ENCODE peak calls at places on chromosomes 4 and X, in four cellular contexts. Q, X, D and Y are unnamed samples.

GRCh38 chr4:81358173-81358572 is 113.5 kb downstream of the RASGEF1B start:
- DNase-seq in Q (no peak), X (no peak), D (no peak), Y (no peak)

GRCh38 chr4:183068502-183068901 is 30.6 kb upstream of the WWC2 start:
- DNase-seq in Q (no peak), X (no peak), D (no peak), Y (no peak)

GRCh38 chr4:186264660-186265059 is 1.3 kb upstream of the F11 start:
- DNase-seq in Q (no peak), X (no peak), D (no peak), Y (no peak)

GRCh38 chr4:16846520-16847117 is 51.8 kb downstream of the LDB2 start:
- DNase-seq in Q (no peak), X (no peak), D (no peak), Y (no peak)

GRCh38 chr4:118817178-118817930 is 18.6 kb downstream of the SEC24D start:
- DNase-seq in Q (no peak), X (no peak), D (no peak), Y (no peak)

GRCh38 chr4:97828646-97829045 is 314.6 kb downstream of the STPG2 start:
- DNase-seq in Q (no peak), X (no peak), D (no peak), Y (no peak)

GRCh38 chr4:89992744-89993143 is 98.1 kb downstream of the MMRN1 start:
- DNase-seq in Q (no peak), X (no peak), D (no peak), Y (no peak)

GRCh38 chr4:25650271-25650670 is 5.4 kb upstream of the SLC34A2 start:
- DNase-seq in Q (no peak), X (no peak), D (no peak), Y (no peak)

GRCh38 chr4:6005175-6005574 is 13.1 kb downstream of the C4orf50 start:
- DNase-seq in Q (no peak), X (no peak), D (no peak), Y (no peak)

GRCh38 chrX:13647709-13648212 is 5.2 kb upstream of the TCEANC start:
- DNase-seq in Q (peak), X (no peak), D (no peak), Y (peak)

GRCh38 chrX:3141031-3141430 is 99.8 kb downstream of the ARSF start:
- DNase-seq in Q (no peak), X (no peak), D (no peak), Y (no peak)

GRCh38 chrX:43552166-43552565 is 103.9 kb upstream of the MAOA start:
- DNase-seq in Q (no peak), X (no peak), D (no peak), Y (no peak)

GRCh38 chr4:127782275-127783025 is at the start of gene HSPA4L:
- DNase-seq in Q (peak), X (peak), D (peak), Y (peak)

GRCh38 chr4:20356565-20356964 is 104.9 kb downstream of the SLIT2 start:
- DNase-seq in Q (no peak), X (no peak), D (peak), Y (no peak)

GRCh38 chr4:7761720-7762119 is 177.9 kb downstream of the AFAP1 start:
- DNase-seq in Q (peak), X (peak), D (peak), Y (peak)

GRCh38 chr4:158873795-158874359 is 105.1 kb downstream of the FNIP2 start:
- DNase-seq in Q (no peak), X (no peak), D (no peak), Y (no peak)

GRCh38 chr4:48247142-48247877 is 22.3 kb downstream of the TEC start:
- DNase-seq in Q (no peak), X (no peak), D (no peak), Y (no peak)

GRCh38 chrX:135923353-135923752 is 29.8 kb downstream of the SAGE1 start:
- DNase-seq in Q (no peak), X (no peak), D (no peak), Y (no peak)

GRCh38 chr4:10856271-10856670 is 171.7 kb upstream of the CLNK start:
- DNase-seq in Q (no peak), X (no peak), D (no peak), Y (no peak)

GRCh38 chr4:108772402-108772801 is 9.5 kb upstream of the ETNPPL start:
- DNase-seq in Q (no peak), X (no peak), D (no peak), Y (no peak)

GRCh38 chr4:120139392-120139791 is 72.7 kb upstream of the MAD2L1 start:
- DNase-seq in Q (no peak), X (no peak), D (no peak), Y (no peak)

GRCh38 chrX:150690126-150690525 is 3.1 kb upstream of the MTMR1 start:
- DNase-seq in Q (peak), X (no peak), D (no peak), Y (no peak)

GRCh38 chr4:186037692-186038658 is 31.0 kb upstream of the TLR3 start:
- DNase-seq in Q (peak), X (no peak), D (peak), Y (no peak)

GRCh38 chr4:65367306-65367705 is 303.0 kb downstream of the EPHA5 start:
- DNase-seq in Q (no peak), X (no peak), D (no peak), Y (no peak)

GRCh38 chr4:147060171-147060931 is 114.7 kb upstream of the TTC29 start:
- DNase-seq in Q (no peak), X (no peak), D (no peak), Y (no peak)

GRCh38 chrX:123665197-123665596 is 67.7 kb downstream of the THOC2 start:
- DNase-seq in Q (no peak), X (no peak), D (no peak), Y (no peak)

GRCh38 chrX:110004210-110004609 is 1.3 kb downstream of the TMEM164 start:
- DNase-seq in Q (no peak), X (peak), D (no peak), Y (peak)

GRCh38 chr4:63619771-63620170 is 789.5 kb downstream of the TECRL start:
- DNase-seq in Q (no peak), X (no peak), D (no peak), Y (no peak)

GRCh38 chr4:93710101-93710846 is 118.3 kb upstream of the ATOH1 start:
- DNase-seq in Q (no peak), X (no peak), D (no peak), Y (no peak)

GRCh38 chr4:147826288-147826646 is 94.4 kb downstream of the ARHGAP10 start:
- DNase-seq in Q (no peak), X (no peak), D (no peak), Y (no peak)

GRCh38 chr4:80610845-80611244 is 275.3 kb downstream of the CFAP299 start:
- DNase-seq in Q (no peak), X (no peak), D (no peak), Y (no peak)

GRCh38 chr4:37687175-37687525 is 974 bp upstream of the RELL1 start:
- DNase-seq in Q (no peak), X (no peak), D (no peak), Y (no peak)